ENCODE peak calls at places on chromosomes 7 and 10, in six cellular contexts. M is IMR-90, P is mesendoderm, H is neuronal stem cell, K is H1, B is trophoblast cell. D is an unnamed sample.

GRCh38 chr7:23700058-23700457 is 10.0 kb upstream of the STK31 start:
- DNase-seq in B (no peak), M (no peak), K (no peak), P (no peak), H (no peak), D (no peak)

GRCh38 chr10:97515260-97515978 is 16.7 kb downstream of the UBTD1 start:
- DNase-seq in P (no peak), M (no peak), B (no peak), H (no peak), K (peak; percentile 33), D (no peak)

GRCh38 chr7:95798401-95798930 is 26.1 kb downstream of the DYNC1I1 start:
- DNase-seq in K (no peak), B (no peak), M (no peak), P (no peak), H (no peak), D (no peak)

GRCh38 chr7:139669106-139670061 is 108.4 kb downstream of the HIPK2 start:
- DNase-seq in K (no peak), H (no peak), P (no peak), B (no peak), M (no peak), D (no peak)

GRCh38 chr10:133454204-133454893 is 604 bp downstream of the SCART1 start:
- DNase-seq in M (no peak), K (no peak), B (no peak), P (no peak), H (no peak), D (no peak)

GRCh38 chr7:16078076-16078952 is 343.0 kb downstream of the CRPPA start:
- DNase-seq in K (no peak), H (peak; percentile 61), M (peak; percentile 64), B (peak; percentile 76), P (peak; percentile 84), D (no peak)

GRCh38 chr7:38463277-38464224 is 167.6 kb downstream of the AMPH start:
- DNase-seq in B (peak; percentile 1), K (no peak), P (no peak), H (no peak), M (peak; percentile 77), D (no peak)

GRCh38 chr10:10092581-10092980 is 925.1 kb upstream of the CELF2 start:
- DNase-seq in B (no peak), K (peak; percentile 45), H (peak; percentile 43), P (peak; percentile 28), M (peak; percentile 21), D (peak; percentile 31)

GRCh38 chr7:148722340-148723165 is 23.9 kb downstream of the CUL1 start:
- DNase-seq in K (no peak), M (no peak), P (no peak), B (no peak), H (no peak), D (no peak)

GRCh38 chr10:75469018-75469616 is 37.7 kb downstream of the LRMDA start:
- DNase-seq in B (peak; percentile 38), K (no peak), P (no peak), M (peak; percentile 84), H (no peak), D (no peak)

GRCh38 chr7:43232376-43232775 is 119.9 kb downstream of the HECW1 start:
- DNase-seq in H (no peak), K (no peak), B (no peak), M (no peak), P (no peak), D (no peak)

GRCh38 chr10:10613654-10614244 is 403.9 kb upstream of the CELF2 start:
- DNase-seq in P (no peak), B (no peak), H (no peak), M (peak; percentile 39), K (no peak), D (no peak)

DNA sequence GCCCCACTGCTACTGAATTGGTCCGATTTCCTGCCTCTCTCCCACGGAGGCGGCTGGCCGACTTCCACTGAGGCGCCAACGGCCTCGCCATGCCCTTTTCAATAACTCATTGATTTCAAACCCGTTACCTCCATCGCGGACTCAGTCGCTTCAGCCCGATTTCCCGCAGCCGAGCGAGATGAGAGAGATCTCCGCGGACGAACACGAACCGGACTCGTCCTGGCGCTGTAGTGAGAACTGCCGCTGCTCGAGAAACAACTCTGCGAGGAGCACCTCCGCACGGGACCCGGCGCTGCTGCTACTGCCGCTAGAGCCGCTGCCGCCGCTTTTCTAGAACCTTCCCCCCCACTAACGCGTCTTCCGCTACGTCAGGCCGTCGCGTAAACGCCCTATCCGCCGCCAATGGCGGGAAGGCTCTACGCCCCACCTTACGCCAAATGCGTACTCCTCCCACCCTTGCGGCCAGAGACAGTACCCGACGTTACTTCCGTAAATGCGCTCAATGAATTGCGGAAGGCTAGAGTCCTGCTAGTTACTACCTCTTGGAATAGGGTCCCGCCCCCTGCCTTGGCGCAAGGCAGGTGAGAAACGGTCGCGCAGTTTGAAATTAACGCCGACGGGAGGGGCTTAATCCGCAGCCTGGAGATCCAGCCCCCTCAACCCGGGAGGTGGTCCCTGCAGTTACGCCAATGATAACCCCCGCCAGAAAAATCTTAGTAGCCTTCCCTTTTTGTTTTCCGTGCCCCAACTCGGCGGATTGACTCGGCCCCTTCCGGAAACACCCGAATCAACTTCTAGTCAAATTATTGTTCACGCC is at the start of gene HNRNPA2B1:
- DNase-seq in P (peak; percentile 99), M (peak; percentile 97), H (peak; percentile 98), K (peak; percentile 98), B (peak; percentile 100), D (peak; percentile 95)
- H3K4ac ChIP-seq in P (peak within 1 kb of the TSS; percentile 100), M (peak within 1 kb of the TSS; percentile 98), H (peak within 1 kb of the TSS; percentile 71), K (peak within 1 kb of the TSS; percentile 96), B (peak within 1 kb of the TSS; percentile 99), D (peak within 1 kb of the TSS; percentile 96)

GRCh38 chr10:29798876-29799690 is 164.3 kb upstream of the SVIL start:
- DNase-seq in P (no peak), B (no peak), M (no peak), H (no peak), K (no peak), D (no peak)
- H2BK5ac ChIP-seq in P (no peak overlapping the region), B (no peak overlapping the region), M (no peak overlapping the region), H (no peak overlapping the region), K (no peak overlapping the region), D (no peak overlapping the region)

GRCh38 chr7:132560825-132561529 is 15.3 kb downstream of the PLXNA4 start:
- DNase-seq in H (no peak), P (no peak), M (no peak), B (no peak), K (no peak), D (no peak)

GRCh38 chr7:132562690-132563089 is 13.6 kb downstream of the PLXNA4 start:
- DNase-seq in K (no peak), M (no peak), P (no peak), B (no peak), H (no peak), D (no peak)

GRCh38 chr7:132564090-132564489 is 12.2 kb downstream of the PLXNA4 start:
- DNase-seq in M (no peak), B (no peak), P (no peak), K (no peak), H (no peak), D (no peak)

GRCh38 chr7:132561763-132562162 is 14.5 kb downstream of the PLXNA4 start:
- DNase-seq in K (no peak), H (no peak), B (no peak), P (no peak), M (no peak), D (no peak)

DNA sequence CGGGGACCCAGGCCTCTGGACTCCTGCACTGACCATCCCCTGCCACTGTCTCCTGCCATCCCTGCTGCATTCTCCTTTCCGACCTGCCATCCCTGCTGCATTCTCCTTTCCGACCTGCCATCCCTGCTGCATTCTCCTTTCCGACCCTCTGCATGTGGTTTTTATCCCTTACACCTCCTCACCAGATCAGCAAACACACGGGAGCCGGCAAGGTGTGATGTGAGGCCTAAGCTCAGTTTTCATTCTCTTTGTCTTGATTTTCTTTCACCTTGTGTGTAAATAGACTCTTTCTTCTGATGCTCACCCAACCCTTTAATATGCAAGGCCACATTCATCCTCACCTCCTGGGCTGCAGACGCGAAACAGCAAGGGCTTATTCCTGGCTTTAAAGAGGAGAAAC is 11.4 kb downstream of the PLXNA4 start:
- DNase-seq in P (no peak), H (no peak), B (no peak), K (no peak), M (no peak), D (no peak)
- H3K4ac ChIP-seq in P (no peak overlapping the region), H (no peak overlapping the region), B (no peak overlapping the region), K (no peak overlapping the region), M (no peak overlapping the region), D (no peak overlapping the region)

DNA sequence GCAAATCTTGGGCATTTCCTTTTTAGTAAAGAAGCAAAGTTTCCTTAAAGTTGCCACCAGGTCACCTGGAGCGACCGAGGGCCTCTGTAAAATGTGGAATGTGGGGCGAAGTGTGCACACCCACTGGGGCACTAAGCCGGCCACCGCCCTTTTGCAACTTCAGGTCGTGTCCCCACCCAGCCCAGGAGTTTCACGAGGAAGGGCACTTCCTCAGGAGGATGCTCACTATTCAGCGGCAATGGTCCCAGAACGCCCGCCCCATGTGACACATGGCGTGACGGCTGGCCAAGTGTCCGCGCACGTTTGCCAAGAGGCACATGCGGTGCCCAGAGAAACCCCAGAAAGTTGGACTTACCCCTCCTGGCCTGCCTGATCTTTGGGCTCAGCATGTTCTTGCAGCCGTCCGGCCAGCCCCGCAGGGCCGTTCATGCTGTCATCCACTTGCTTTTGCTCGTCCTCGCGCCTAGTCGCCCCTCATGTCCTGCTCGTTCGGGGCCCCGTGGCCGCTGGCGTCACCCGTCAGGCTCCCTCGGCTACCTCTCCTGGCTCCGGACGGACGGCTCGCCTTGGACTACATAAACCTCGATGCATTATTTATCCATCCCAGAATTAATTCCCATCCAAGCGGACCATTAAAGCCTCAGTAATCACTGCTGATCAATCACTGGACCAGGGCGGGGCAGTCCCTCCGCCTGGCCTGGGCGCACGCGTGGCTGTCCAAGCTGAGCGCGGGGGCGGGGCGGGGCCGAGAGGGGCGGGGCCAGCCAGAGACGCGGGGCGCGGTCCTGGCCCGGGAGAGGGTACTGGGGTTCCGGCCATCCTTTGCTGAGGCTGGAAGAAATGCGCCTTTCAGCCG is at the start of gene ARHGAP22:
- DNase-seq in H (no peak), B (peak; percentile 27), P (no peak), K (peak; percentile 79), M (peak; percentile 29), D (peak; percentile 63)
- H2BK5ac ChIP-seq in H (no peak within 1 kb of the TSS), B (no peak within 1 kb of the TSS), P (no peak within 1 kb of the TSS), K (no peak within 1 kb of the TSS), M (peak within 1 kb of the TSS; percentile 90), D (no peak within 1 kb of the TSS)

DNA sequence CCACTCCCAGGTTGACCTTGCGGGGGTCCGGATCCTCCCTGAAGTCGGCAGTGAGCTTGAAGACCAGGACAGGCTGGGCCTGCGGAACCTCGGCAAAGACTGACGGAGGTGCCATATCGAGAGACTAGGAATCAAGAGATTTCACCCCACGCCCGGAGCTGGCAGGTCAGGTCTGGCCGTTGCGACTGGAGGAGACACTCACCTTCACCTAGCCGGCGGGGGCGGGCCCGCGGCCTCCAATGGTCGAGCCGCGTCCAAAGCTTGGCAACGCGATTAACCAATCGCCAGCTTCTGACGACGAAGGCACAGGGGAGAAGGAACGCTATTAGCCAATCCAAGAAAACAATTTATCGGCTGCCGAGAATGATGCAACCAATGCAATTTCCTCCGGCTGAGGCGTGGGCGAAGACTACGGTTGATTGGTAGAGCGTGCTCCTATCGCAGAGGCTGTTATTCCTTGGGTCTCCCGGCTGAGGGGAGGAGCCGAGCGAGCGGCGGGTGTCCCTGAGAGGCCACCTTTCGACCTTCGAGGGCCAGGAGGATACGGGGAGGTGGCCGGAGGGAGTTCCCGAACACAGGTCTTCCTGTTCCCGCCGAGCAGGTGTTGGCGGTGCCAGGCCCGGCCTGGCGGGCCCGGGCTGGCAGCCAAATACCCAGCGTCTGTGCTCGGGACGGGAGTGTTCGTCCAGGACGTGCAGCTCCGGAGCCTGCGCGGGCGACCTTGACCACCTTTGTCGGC is at the start of gene GOT1:
- DNase-seq in K (peak; percentile 91), M (peak; percentile 99), H (peak; percentile 95), B (peak; percentile 100), P (peak; percentile 100), D (peak; percentile 99)
- H3K4ac ChIP-seq in K (peak within 1 kb of the TSS; percentile 47), M (peak within 1 kb of the TSS; percentile 88), H (no peak within 1 kb of the TSS), B (peak within 1 kb of the TSS; percentile 87), P (no peak within 1 kb of the TSS), D (peak within 1 kb of the TSS; percentile 11)

GRCh38 chr10:36178616-36179015 is 536.5 kb upstream of the FZD8 start:
- DNase-seq in M (no peak), K (no peak), H (no peak), B (no peak), P (no peak), D (no peak)
- H2BK5ac ChIP-seq in M (no peak overlapping the region), K (no peak overlapping the region), H (no peak overlapping the region), B (no peak overlapping the region), P (no peak overlapping the region), D (no peak overlapping the region)

D was measured in H9.